ENCODE peak calls at places on chromosomes 11 and 22, in nine cellular contexts. A is trophoblast cell; U is heart right ventricle; L is left lung; M is A673; J is CD8-positive, alpha-beta T cell; Y is adipocyte; Z is IMR-90; D is HCT116. H is an unnamed sample. For H3K4me1, the result is how much of the 10 kb centered on the place peaks cover.

GRCh38 chr11:75925785-75926164 is 110.8 kb downstream of the UVRAG start:
- DNase-seq in A (no peak), U (no peak), L (no peak), M (no peak), J (no peak), Y (no peak), Z (peak), D (no peak), H (no peak)

GRCh38 chr11:116510886-116511650 is 261.7 kb downstream of the BUD13 start:
- DNase-seq in A (no peak), U (no peak), L (no peak), M (no peak), J (no peak), Y (no peak), Z (no peak), D (no peak), H (no peak)

GRCh38 chr22:19974935-19975706 is 33.5 kb upstream of the TXNRD2 start:
- DNase-seq in A (peak), U (no peak), L (no peak), M (peak), J (no peak), Y (no peak), Z (no peak), D (no peak), H (no peak)

GRCh38 chr11:9001736-9002135 is 2.1 kb downstream of the NRIP3 start:
- DNase-seq in A (peak), U (no peak), L (peak), M (peak), J (peak), Y (peak), Z (peak), D (peak), H (no peak)

GRCh38 chr11:62611705-62612365 is 740 bp downstream of the EML3 start:
- DNase-seq in A (no peak), U (peak), L (peak), M (peak), J (peak), Y (peak), Z (peak), D (no peak), H (peak)

GRCh38 chr11:69592986-69593385 is 48.0 kb upstream of the CCND1 start:
- DNase-seq in A (no peak), U (no peak), L (no peak), M (no peak), J (no peak), Y (no peak), Z (no peak), D (no peak), H (no peak)

GRCh38 chr11:1442163-1442562 is 44.4 kb downstream of the MOB2 start:
- DNase-seq in A (no peak), U (no peak), L (no peak), M (no peak), J (no peak), Y (peak), Z (no peak), D (no peak), H (no peak)

GRCh38 chr11:113014262-113014661 is 53.0 kb downstream of the NCAM1 start:
- DNase-seq in A (no peak), U (peak), L (no peak), M (peak), J (no peak), Y (no peak), Z (no peak), D (no peak), H (no peak)

GRCh38 chr22:46377566-46378498 is 42.3 kb downstream of the TRMU start:
- DNase-seq in A (peak), U (no peak), L (peak), M (no peak), J (no peak), Y (peak), Z (no peak), D (peak), H (peak)

GRCh38 chr22:23038902-23039301 is 31.4 kb upstream of the GNAZ start:
- DNase-seq in A (no peak), U (no peak), L (no peak), M (no peak), J (no peak), Y (no peak), Z (no peak), D (no peak), H (no peak)

GRCh38 chr11:117180020-117180419 is 1.5 kb downstream of the SIDT2 start:
- DNase-seq in A (no peak), U (no peak), L (no peak), M (no peak), J (no peak), Y (peak), Z (no peak), D (no peak), H (no peak)

GRCh38 chr11:9462172-9462799 is 1.5 kb downstream of the ZNF143 start:
- DNase-seq in A (peak), U (no peak), L (no peak), M (no peak), J (no peak), Y (peak), Z (peak), D (no peak), H (no peak)

GRCh38 chr11:12319734-12320387 is 57.5 kb upstream of the PARVA start:
- DNase-seq in A (no peak), U (no peak), L (no peak), M (peak), J (no peak), Y (peak), Z (peak), D (no peak), H (no peak)

GRCh38 chr11:77471520-77472234 is 2.2 kb downstream of the PAK1 start:
- DNase-seq in A (peak), U (no peak), L (no peak), M (peak), J (no peak), Y (peak), Z (no peak), D (no peak), H (no peak)

GRCh38 chr22:22073769-22074561 is 91.4 kb upstream of the TOP3B start:
- DNase-seq in A (no peak), U (no peak), L (no peak), M (no peak), J (no peak), Y (no peak), Z (no peak), D (no peak), H (no peak)

GRCh38 chr11:2933376-2934056 is 4.3 kb upstream of the PHLDA2 start:
- DNase-seq in A (peak), U (peak), L (peak), M (peak), J (peak), Y (peak), Z (peak), D (peak), H (peak)

GRCh38 chr11:106304274-106304673 is 226.8 kb downstream of the AASDHPPT start:
- DNase-seq in A (peak), U (no peak), L (no peak), M (no peak), J (no peak), Y (peak), Z (peak), D (no peak), H (no peak)

GRCh38 chr22:46162771-46163170 is 12.4 kb downstream of the PPARA start:
- DNase-seq in A (no peak), U (no peak), L (no peak), M (no peak), J (no peak), Y (no peak), Z (no peak), D (no peak), H (no peak)

GRCh38 chr22:43066844-43067385 is 22.3 kb downstream of the TTLL1 start:
- DNase-seq in A (no peak), U (no peak), L (no peak), M (no peak), J (no peak), Y (peak), Z (peak), D (peak), H (no peak)

GRCh38 chr11:62588966-62589637 is 2.2 kb downstream of the TUT1 start:
- DNase-seq in A (no peak), U (no peak), L (no peak), M (no peak), J (no peak), Y (peak), Z (no peak), D (no peak), H (no peak)

GRCh38 chr11:4607111-4607510 is 920 bp downstream of the TRIM68 start:
- DNase-seq in A (no peak), U (no peak), L (no peak), M (peak), J (no peak), Y (peak), Z (peak), D (no peak), H (no peak)

GRCh38 chr11:112227002-112227401 is 774 bp downstream of the PTS start:
- DNase-seq in A (no peak), U (no peak), L (no peak), M (no peak), J (no peak), Y (peak), Z (peak), D (no peak), H (no peak)

GRCh38 chr11:74735566-74735965 is 4.3 kb upstream of the CHRDL2 start:
- DNase-seq in A (no peak), U (no peak), L (no peak), M (no peak), J (no peak), Y (no peak), Z (no peak), D (no peak), H (no peak)

GRCh38 chr22:19760652-19761002 is at the start of gene TBX1:
- DNase-seq in A (no peak), U (no peak), L (no peak), M (no peak), J (no peak), Y (peak), Z (no peak), D (no peak), H (no peak)

GRCh38 chr11:120205596-120206161 is 5.2 kb upstream of the OAF start:
- DNase-seq in A (peak), U (no peak), L (no peak), M (no peak), J (no peak), Y (peak), Z (peak), D (no peak), H (no peak)

GRCh38 chr22:27385261-27385998 is 416.1 kb downstream of the MN1 start:
- DNase-seq in A (no peak), U (no peak), L (no peak), M (no peak), J (no peak), Y (no peak), Z (no peak), D (no peak), H (no peak)

GRCh38 chr22:48752451-48753380 is 1075.0 kb downstream of the BRD1 start:
- DNase-seq in A (no peak), U (no peak), L (no peak), M (no peak), J (no peak), Y (no peak), Z (no peak), D (no peak), H (no peak)

GRCh38 chr22:27682438-27682837 is 119.1 kb downstream of the MN1 start:
- DNase-seq in A (no peak), U (no peak), L (no peak), M (peak), J (no peak), Y (no peak), Z (no peak), D (no peak), H (no peak)

GRCh38 chr11:111357150-111358037 is 21.7 kb downstream of the POU2AF1 start:
- DNase-seq in A (no peak), U (no peak), L (no peak), M (no peak), J (no peak), Y (no peak), Z (no peak), D (no peak), H (no peak)

GRCh38 chr22:44454113-44454769 is 43.8 kb downstream of the RTL6 start:
- DNase-seq in A (no peak), U (no peak), L (no peak), M (no peak), J (no peak), Y (no peak), Z (no peak), D (no peak), H (no peak)

GRCh38 chr11:130118636-130119387 is 40.8 kb upstream of the ST14 start:
- DNase-seq in A (no peak), U (no peak), L (no peak), M (no peak), J (peak), Y (no peak), Z (no peak), D (no peak), H (no peak)
- H3K4me1 ChIP-seq in A (under half), U (under half), L (half or more), M (under half), J (under half), Y (under half), Z (under half), D (under half), H (half or more)

GRCh38 chr22:50298266-50298637 is 9.2 kb downstream of the PLXNB2 start:
- DNase-seq in A (no peak), U (no peak), L (no peak), M (no peak), J (no peak), Y (no peak), Z (no peak), D (no peak), H (no peak)
- H3K4me1 ChIP-seq in A (under half), U (half or more), L (half or more), M (half or more), J (under half), Y (under half), Z (half or more), D (half or more), H (half or more)

GRCh38 chr22:17867160-17867785 is 93.0 kb upstream of the BID start:
- DNase-seq in A (no peak), U (peak), L (no peak), M (no peak), J (no peak), Y (no peak), Z (no peak), D (no peak), H (no peak)

GRCh38 chr22:17870408-17870807 is 96.1 kb upstream of the BID start:
- DNase-seq in A (no peak), U (no peak), L (no peak), M (no peak), J (no peak), Y (no peak), Z (no peak), D (no peak), H (no peak)

GRCh38 chr22:17869285-17870096 is 95.2 kb upstream of the BID start:
- DNase-seq in A (no peak), U (no peak), L (no peak), M (no peak), J (no peak), Y (no peak), Z (no peak), D (no peak), H (no peak)

GRCh38 chr22:17866621-17867020 is 92.4 kb upstream of the BID start:
- DNase-seq in A (no peak), U (no peak), L (no peak), M (peak), J (no peak), Y (no peak), Z (no peak), D (no peak), H (no peak)

DNA sequence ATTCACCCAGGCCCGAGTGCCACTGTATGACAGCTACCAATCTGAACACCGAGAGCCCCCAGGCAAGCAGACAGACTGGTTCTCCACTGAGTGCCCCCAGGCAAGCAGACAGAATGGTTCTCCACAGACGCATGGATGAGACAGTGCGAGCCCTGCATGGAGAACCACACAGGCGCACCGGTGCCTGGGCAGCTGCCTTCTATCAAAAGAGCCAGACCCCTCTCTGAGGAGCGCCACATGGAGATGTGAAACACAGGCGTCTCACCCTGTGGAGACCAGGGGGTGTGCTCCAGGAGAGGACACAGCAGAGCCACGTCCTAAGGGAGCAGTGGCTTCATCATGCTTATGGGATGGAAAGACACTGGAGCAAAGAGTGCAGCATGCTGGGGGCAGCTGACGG is 94.5 kb upstream of the BID start:
- DNase-seq in A (no peak), U (no peak), L (no peak), M (no peak), J (no peak), Y (no peak), Z (no peak), D (no peak), H (no peak)
- H3K4me1 ChIP-seq in A (under half), U (under half), L (under half), M (under half), J (under half), Y (under half), Z (under half), D (under half), H (under half)

GRCh38 chr11:66368484-66368883 is 3.1 kb downstream of the SLC29A2 start:
- DNase-seq in A (no peak), U (no peak), L (no peak), M (no peak), J (no peak), Y (no peak), Z (no peak), D (no peak), H (no peak)
- H3K4me1 ChIP-seq in A (under half), U (under half), L (under half), M (under half), J (under half), Y (under half), Z (under half), D (under half), H (under half)

GRCh38 chr11:93519179-93519578 is 24.0 kb downstream of the SMCO4 start:
- DNase-seq in A (no peak), U (no peak), L (no peak), M (no peak), J (no peak), Y (no peak), Z (no peak), D (no peak), H (no peak)

GRCh38 chr11:93522448-93522847 is 20.7 kb downstream of the SMCO4 start:
- DNase-seq in A (no peak), U (no peak), L (no peak), M (no peak), J (no peak), Y (no peak), Z (no peak), D (no peak), H (no peak)

GRCh38 chr11:93524173-93524536 is 19.0 kb downstream of the SMCO4 start:
- DNase-seq in A (no peak), U (no peak), L (no peak), M (no peak), J (no peak), Y (peak), Z (no peak), D (no peak), H (no peak)

GRCh38 chr11:93518081-93518480 is 25.1 kb downstream of the SMCO4 start:
- DNase-seq in A (peak), U (no peak), L (no peak), M (no peak), J (no peak), Y (no peak), Z (no peak), D (no peak), H (no peak)

DNA sequence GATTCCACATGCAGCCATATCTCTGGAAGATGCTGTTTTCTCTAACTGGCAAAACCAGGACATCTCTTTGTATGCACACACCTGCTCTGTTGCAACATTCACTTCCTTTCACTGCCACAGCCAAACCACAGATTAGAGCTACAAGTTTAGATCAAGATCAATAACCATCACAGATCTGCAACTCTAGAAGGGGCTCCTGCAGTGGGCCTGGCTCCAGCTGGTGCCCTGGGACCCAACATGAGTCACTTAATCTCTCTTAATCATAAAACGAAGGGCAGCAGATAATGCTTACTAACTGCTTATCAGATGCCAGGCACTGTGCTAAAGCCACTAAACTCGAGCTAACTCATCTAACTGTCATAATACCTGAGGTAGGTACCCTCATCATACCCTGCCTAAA is 22.1 kb downstream of the SMCO4 start:
- DNase-seq in A (no peak), U (no peak), L (no peak), M (no peak), J (no peak), Y (no peak), Z (no peak), D (no peak), H (no peak)
- H3K4me1 ChIP-seq in A (under half), U (under half), L (half or more), M (under half), J (under half), Y (under half), Z (under half), D (under half), H (under half)

GRCh38 chr11:33018840-33019239 is 3.2 kb downstream of the DEPDC7 start:
- DNase-seq in A (no peak), U (no peak), L (no peak), M (no peak), J (no peak), Y (no peak), Z (no peak), D (no peak), H (no peak)
- H3K4me1 ChIP-seq in A (under half), U (under half), L (under half), M (under half), J (under half), Y (under half), Z (under half), D (under half), H (under half)

DNA sequence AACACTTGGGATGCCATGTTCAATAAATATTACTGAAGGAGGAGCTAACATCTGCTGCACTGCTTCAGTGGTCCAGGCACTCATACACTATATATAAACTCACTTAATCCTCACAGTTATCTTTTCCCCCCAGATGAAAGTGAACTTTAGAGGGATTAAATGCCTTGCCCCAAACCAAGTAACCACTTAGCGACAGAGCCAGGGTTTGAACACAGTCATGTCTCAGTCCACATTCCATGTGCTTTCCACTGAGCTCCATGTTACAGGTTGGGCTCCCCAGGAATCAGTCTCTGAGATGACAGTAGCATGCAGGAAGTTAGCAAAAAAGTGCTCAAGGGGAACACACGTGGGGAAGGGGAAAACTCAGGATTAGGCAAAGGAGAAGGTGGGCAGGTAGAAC is 59.3 kb downstream of the ENDOD1 start:
- DNase-seq in A (no peak), U (no peak), L (no peak), M (no peak), J (no peak), Y (no peak), Z (no peak), D (no peak), H (no peak)
- H3K4me1 ChIP-seq in A (under half), U (under half), L (under half), M (under half), J (under half), Y (under half), Z (under half), D (under half), H (under half)

GRCh38 chr11:59010693-59011092 is 71.4 kb downstream of the GLYATL1 start:
- DNase-seq in A (no peak), U (no peak), L (no peak), M (no peak), J (no peak), Y (no peak), Z (no peak), D (no peak), H (no peak)
- H3K4me1 ChIP-seq in A (under half), U (under half), L (under half), M (under half), J (under half), Y (under half), Z (under half), D (under half), H (under half)

GRCh38 chr11:10625281-10625981 is 57.0 kb upstream of the LYVE1 start:
- DNase-seq in A (no peak), U (no peak), L (no peak), M (no peak), J (no peak), Y (no peak), Z (no peak), D (no peak), H (no peak)
- H3K4me1 ChIP-seq in A (under half), U (under half), L (under half), M (under half), J (under half), Y (under half), Z (under half), D (under half), H (under half)

H was measured in lower lobe of right lung.